ENCODE peak calls at places on chromosomes 16 and 17, in six cellular contexts. N is mesendoderm, W is H9, B is IMR-90, A is neuronal stem cell, R is H1. V is an unnamed sample.

GRCh38 chr16:23949630-23950290 is 114.0 kb downstream of the PRKCB start:
- DNase-seq in B (no peak), A (no peak), R (no peak), W (no peak), N (no peak), V (no peak)

GRCh38 chr17:58331815-58332719 is 3.5 kb upstream of the TSPOAP1 start:
- DNase-seq in N (no peak), B (no peak), R (no peak), W (peak), A (no peak), V (no peak)

GRCh38 chr17:33871720-33872535 is 383.2 kb upstream of the CCL2 start:
- DNase-seq in R (no peak), A (no peak), N (peak), W (no peak), B (no peak), V (peak)

GRCh38 chr17:77479817-77480508 is 339.2 kb downstream of the SEC14L1 start:
- DNase-seq in A (no peak), B (peak), R (no peak), N (peak), W (no peak), V (no peak)

GRCh38 chr17:82228842-82229685 is at the start of gene SLC16A3:
- DNase-seq in N (peak), R (peak), A (no peak), W (no peak), B (peak), V (peak)

GRCh38 chr17:70270554-70270953 is 101.2 kb downstream of the KCNJ2 start:
- DNase-seq in N (peak), A (no peak), B (no peak), W (no peak), R (no peak), V (no peak)

GRCh38 chr17:61584266-61584665 is 6.8 kb downstream of the NACA2 start:
- DNase-seq in N (no peak), R (no peak), B (no peak), W (no peak), A (no peak), V (no peak)

GRCh38 chr16:67252806-67253497 is 4.2 kb downstream of the SLC9A5 start:
- DNase-seq in B (no peak), N (no peak), R (no peak), A (no peak), W (no peak), V (no peak)

GRCh38 chr17:1474402-1475189 is 17.9 kb downstream of the MYO1C start:
- DNase-seq in B (no peak), N (no peak), R (no peak), A (no peak), W (no peak), V (no peak)

GRCh38 chr16:49543315-49543946 is 169.8 kb downstream of the C16orf78 start:
- DNase-seq in W (no peak), B (no peak), N (no peak), R (no peak), A (no peak), V (no peak)

GRCh38 chr16:51155901-51156810 is 5.1 kb upstream of the SALL1 start:
- DNase-seq in N (peak), W (no peak), B (peak), R (peak), A (no peak), V (no peak)

GRCh38 chr16:84175351-84176081 is 11.3 kb downstream of the TAF1C start:
- DNase-seq in B (peak), W (peak), A (peak), N (peak), R (peak), V (peak)

GRCh38 chr17:8702996-8703395 is 41.6 kb downstream of the CCDC42 start:
- DNase-seq in A (no peak), N (no peak), W (peak), R (no peak), B (no peak), V (no peak)

GRCh38 chr17:66636111-66636510 is 198.8 kb upstream of the CACNG5 start:
- DNase-seq in W (no peak), A (no peak), R (no peak), B (peak), N (no peak), V (no peak)

GRCh38 chr16:70770968-70771552 is 29.9 kb downstream of the VAC14 start:
- DNase-seq in R (peak), A (peak), W (peak), B (peak), N (peak), V (peak)

GRCh38 chr17:352421-353212 is at the start of gene RPH3AL:
- DNase-seq in B (no peak), N (peak), R (no peak), W (peak), A (peak), V (no peak)

GRCh38 chr16:64892843-64893242 is 229.0 kb downstream of the CDH11 start:
- DNase-seq in R (no peak), B (peak), A (no peak), N (no peak), W (no peak), V (no peak)

GRCh38 chr16:5460701-5461100 is 363.1 kb upstream of the EEF2KMT start:
- DNase-seq in R (no peak), A (no peak), N (no peak), B (no peak), W (no peak), V (no peak)

GRCh38 chr17:37538991-37539659 is 49.4 kb downstream of the DUSP14 start:
- DNase-seq in A (no peak), N (no peak), B (no peak), W (no peak), R (no peak), V (no peak)

GRCh38 chr17:38564869-38565268 is 40.9 kb downstream of the SRCIN1 start:
- DNase-seq in N (peak), W (peak), A (no peak), R (no peak), B (no peak), V (no peak)

GRCh38 chr16:27251561-27252205 is 16.9 kb downstream of the NSMCE1 start:
- DNase-seq in R (no peak), A (no peak), W (peak), B (no peak), N (no peak), V (no peak)

GRCh38 chr16:7849891-7850290 is 517.2 kb downstream of the RBFOX1 start:
- DNase-seq in A (no peak), N (no peak), R (no peak), B (no peak), W (no peak), V (no peak)

GRCh38 chr16:20332411-20332810 is 5.1 kb upstream of the GP2 start:
- DNase-seq in N (no peak), W (no peak), R (no peak), A (no peak), B (no peak), V (peak)

GRCh38 chr16:31129568-31130335 is 5.8 kb downstream of the PRSS8 start:
- DNase-seq in W (no peak), R (no peak), A (no peak), B (no peak), N (no peak), V (no peak)

GRCh38 chr17:74471341-74471740 is 4.9 kb downstream of the CD300A start:
- DNase-seq in A (no peak), W (no peak), R (no peak), N (no peak), B (no peak), V (no peak)
- H4K8ac ChIP-seq in A (no peak), W (no peak), R (no peak), N (no peak), B (no peak), V (no peak)

DNA sequence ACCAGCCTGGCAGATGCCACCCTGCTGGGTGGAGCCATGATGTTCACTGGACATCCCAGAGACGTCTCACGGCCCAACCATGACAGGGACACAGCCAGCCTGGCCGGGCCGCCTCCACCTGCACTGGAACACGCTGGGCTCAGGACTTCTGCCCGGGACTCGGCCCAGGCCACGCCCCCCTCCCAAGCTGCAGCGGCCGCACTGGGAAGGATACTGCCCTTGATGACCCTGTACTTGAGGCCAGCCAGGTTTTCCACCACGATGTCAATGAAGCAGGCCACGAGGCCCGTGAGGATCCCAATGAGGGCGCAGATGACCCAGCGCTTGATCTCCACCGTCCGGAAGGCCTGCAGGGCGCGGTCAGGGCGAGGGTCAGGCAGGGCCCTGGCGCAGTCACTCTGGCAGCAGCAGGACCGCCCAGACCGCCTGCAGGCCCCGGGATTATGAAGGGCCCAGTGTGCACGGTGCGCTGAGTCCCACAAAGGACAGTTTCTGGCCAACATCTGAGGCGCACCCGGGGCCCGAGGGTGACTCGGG is 14.2 kb downstream of the CLCN7 start:
- DNase-seq in A (no peak), R (no peak), N (no peak), W (no peak), B (no peak), V (no peak)
- H4K8ac ChIP-seq in A (peak), R (no peak), N (no peak), W (no peak), B (no peak), V (no peak)

GRCh38 chr16:69754469-69755310 is at the start of gene NOB1:
- DNase-seq in A (peak), B (peak), R (peak), N (peak), W (peak), V (peak)
- H4K8ac ChIP-seq in A (peak), B (peak), R (peak), N (no peak), W (peak), V (peak)

GRCh38 chr16:81547194-81547918 is 102.7 kb downstream of the CMIP start:
- DNase-seq in A (no peak), N (no peak), B (no peak), W (no peak), R (no peak), V (no peak)
- H4K8ac ChIP-seq in A (no peak), N (no peak), B (no peak), W (no peak), R (no peak), V (no peak)

DNA sequence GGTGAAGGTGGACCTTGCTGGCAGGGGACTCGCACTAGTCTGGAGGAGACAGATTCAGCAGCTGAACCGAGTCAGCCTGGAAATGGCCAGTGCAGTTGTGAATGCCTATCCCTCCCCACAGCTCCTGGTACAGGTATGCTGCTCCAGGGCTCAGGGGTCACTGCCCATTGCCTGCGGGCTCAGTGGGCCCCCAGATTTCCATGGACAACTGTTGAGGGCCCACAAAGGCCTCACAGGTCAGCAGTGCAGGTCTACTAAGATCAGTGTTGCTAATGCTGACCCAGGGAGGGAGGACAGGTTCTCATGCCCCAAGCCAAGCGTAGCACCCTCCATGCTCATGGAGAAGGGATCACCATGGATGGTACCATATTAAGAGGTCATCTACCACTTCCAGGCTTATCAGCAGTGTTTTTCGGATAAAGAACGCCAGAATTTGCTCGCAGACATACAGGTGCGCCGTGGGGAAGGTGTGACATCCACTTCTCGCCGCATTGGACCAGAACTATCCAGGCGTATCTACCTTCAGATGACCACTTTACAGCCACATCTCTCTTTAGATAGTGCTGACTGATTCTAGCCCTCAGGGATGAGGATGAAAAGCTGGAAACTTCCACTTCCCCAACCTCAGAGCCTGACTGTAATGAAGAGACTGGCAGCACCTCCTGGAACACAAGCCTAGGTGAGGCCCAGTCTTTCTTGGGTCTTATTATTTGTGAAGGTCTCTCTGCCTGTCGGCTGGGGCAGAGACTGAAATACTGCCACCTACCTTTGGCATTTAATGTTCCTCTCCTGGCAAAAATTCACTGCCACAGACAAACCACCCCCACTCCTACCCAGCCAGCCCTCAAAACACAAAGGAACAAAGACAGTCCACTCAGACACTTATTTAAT is 7.6 kb downstream of the EME1 start:
- DNase-seq in A (no peak), B (no peak), W (no peak), R (no peak), N (peak), V (no peak)
- H4K8ac ChIP-seq in A (no peak), B (peak), W (no peak), R (no peak), N (no peak), V (no peak)

DNA sequence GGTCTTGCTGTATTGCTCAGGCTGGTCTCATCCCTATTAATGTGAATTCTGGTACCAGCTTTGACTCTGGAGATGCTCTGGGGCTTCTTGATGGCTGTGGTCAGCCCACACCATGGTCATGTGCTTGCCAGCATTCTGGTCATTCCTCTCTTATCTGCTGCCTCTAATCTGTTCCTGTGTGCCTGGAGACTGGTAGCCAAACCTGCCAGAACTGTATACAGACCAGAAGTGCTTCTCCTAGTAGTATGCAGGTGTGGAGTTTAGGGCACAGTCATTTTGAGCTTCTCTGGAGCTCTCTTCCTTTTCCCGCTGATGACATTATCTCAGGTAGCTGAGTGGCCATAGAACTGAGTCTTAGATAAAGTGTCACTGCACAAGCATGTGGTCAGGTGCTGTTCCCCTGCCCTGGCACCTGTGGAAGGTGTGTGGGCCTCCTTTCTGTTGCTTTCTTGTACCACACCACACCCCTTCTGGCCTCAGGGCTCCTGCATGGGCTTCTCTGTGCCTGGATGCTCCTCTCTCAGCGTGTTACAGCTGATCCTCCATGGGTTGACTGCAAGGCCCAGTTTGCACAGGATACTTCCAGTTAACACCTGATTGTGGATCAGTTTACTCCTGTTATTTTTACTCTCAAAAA is 162.7 kb downstream of the SPECC1 start:
- DNase-seq in B (peak), A (no peak), N (peak), W (no peak), R (no peak), V (peak)
- H4K8ac ChIP-seq in B (no peak), A (no peak), N (no peak), W (no peak), R (no peak), V (peak)

GRCh38 chr16:87954361-87954760 is 3.1 kb downstream of the BANP start:
- DNase-seq in A (no peak), W (no peak), B (no peak), R (no peak), N (no peak), V (peak)

GRCh38 chr16:87956169-87956770 is 5.0 kb downstream of the BANP start:
- DNase-seq in R (no peak), W (no peak), B (peak), N (peak), A (peak), V (peak)

GRCh38 chr16:87956771-87957279 is 5.6 kb downstream of the BANP start:
- DNase-seq in A (no peak), W (no peak), B (peak), N (peak), R (no peak), V (no peak)

GRCh38 chr16:87954826-87955225 is 3.6 kb downstream of the BANP start:
- DNase-seq in N (no peak), W (no peak), A (no peak), B (no peak), R (no peak), V (no peak)

DNA sequence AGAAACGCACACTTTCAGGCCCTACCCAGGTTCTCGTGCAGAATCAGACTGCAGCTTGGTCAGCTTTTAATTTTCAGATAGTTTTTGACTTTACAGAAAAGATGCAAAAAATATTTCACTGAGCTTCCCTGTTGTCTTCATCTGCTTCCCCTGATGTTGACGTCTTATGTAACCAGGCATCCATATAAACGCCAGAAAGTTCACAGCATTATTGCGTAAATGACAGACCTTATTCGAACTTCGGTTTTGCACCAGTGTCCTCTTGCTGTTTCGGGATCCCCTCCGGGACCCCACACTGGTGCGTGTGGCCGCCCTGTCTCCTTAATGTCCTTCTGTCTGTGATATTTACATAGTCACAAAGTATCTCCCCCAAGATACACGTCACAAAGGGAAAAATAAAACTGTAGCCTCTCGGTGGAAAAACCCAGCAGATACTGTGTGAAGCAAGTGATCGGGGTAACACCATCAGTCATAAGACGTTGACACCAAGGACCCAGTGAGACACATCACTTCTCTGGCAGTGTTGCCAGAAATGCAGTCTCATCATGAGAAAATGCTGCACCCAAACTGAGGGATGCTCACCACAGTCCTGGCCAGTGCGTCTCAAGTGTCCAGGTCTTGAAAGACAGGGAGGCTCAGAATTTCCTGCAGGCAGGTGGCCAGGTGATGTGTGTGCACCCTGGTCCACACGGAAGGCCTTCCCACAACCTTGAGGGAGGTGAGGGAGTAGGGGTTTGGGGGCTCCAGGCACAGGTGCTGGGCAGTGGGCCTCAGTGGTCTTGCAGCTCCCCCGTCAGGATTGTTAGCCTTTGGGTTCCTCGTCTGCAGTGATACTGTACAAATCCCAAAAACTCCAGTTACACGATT is 4.3 kb downstream of the BANP start:
- DNase-seq in N (no peak), R (no peak), A (no peak), B (peak), W (no peak), V (peak)
- H4K8ac ChIP-seq in N (no peak), R (no peak), A (no peak), B (peak), W (no peak), V (no peak)

GRCh38 chr17:28405632-28406477 is at the start of gene SLC46A1:
- DNase-seq in R (peak), A (no peak), W (peak), N (peak), B (no peak), V (peak)
- H4K8ac ChIP-seq in R (peak), A (peak), W (no peak), N (no peak), B (peak), V (peak)